ENCODE peak calls at places on chromosomes 3 and 15, in four cellular contexts. Z is CD8-positive, alpha-beta T cell; V is ovary; O is sigmoid colon. B is an unnamed sample. For H3K36me3, the result is how much of the 10 kb centered on the place peaks cover.

GRCh38 chr3:29064085-29064484 is 216.8 kb upstream of the RBMS3 start:
- DNase-seq in O (no peak), V (no peak), Z (no peak), B (no peak)

GRCh38 chr3:15815696-15816095 is 17.9 kb upstream of the ANKRD28 start:
- DNase-seq in V (no peak), O (no peak), Z (no peak), B (no peak)

GRCh38 chr15:41474436-41474835 is 19.2 kb upstream of the ITPKA start:
- DNase-seq in V (no peak), Z (no peak), O (no peak), B (no peak)

GRCh38 chr3:61956236-61956635 is 394.9 kb downstream of the PTPRG start:
- DNase-seq in Z (no peak), V (no peak), O (no peak), B (no peak)

GRCh38 chr15:80242132-80242769 is 9.8 kb downstream of the CTXND1 start:
- DNase-seq in V (no peak), O (no peak), Z (no peak), B (no peak)

GRCh38 chr15:67824900-67825879 is at the start of gene SKOR1:
- DNase-seq in Z (no peak), V (no peak), O (peak), B (peak)

GRCh38 chr3:37751537-37751936 is 110.1 kb upstream of the CTDSPL start:
- DNase-seq in O (no peak), V (no peak), Z (no peak), B (no peak)

GRCh38 chr15:60580650-60581415 is 101.9 kb upstream of the ICE2 start:
- DNase-seq in V (no peak), Z (peak), O (no peak), B (no peak)

GRCh38 chr3:157263027-157263426 is 103.1 kb upstream of the CCNL1 start:
- DNase-seq in O (no peak), V (no peak), Z (no peak), B (no peak)

GRCh38 chr3:126528419-126528799 is 4.5 kb downstream of the CHST13 start:
- DNase-seq in Z (no peak), V (no peak), O (peak), B (peak)

GRCh38 chr3:111850481-111850880 is 8.6 kb upstream of the PHLDB2 start:
- DNase-seq in Z (no peak), O (no peak), V (no peak), B (no peak)

GRCh38 chr15:92625297-92625980 is 30.1 kb downstream of the FAM174B start:
- DNase-seq in V (no peak), O (no peak), Z (no peak), B (no peak)

GRCh38 chr15:90744759-90745402 is 27.7 kb downstream of the BLM start:
- DNase-seq in Z (no peak), V (no peak), O (no peak), B (no peak)

GRCh38 chr15:34217587-34218225 is 7.1 kb upstream of the EMC4 start:
- DNase-seq in V (no peak), Z (no peak), O (no peak), B (no peak)

GRCh38 chr15:44811347-44811746 is 75.0 kb downstream of the TRIM69 start:
- DNase-seq in Z (no peak), O (no peak), V (no peak), B (no peak)

GRCh38 chr3:59064276-59064675 is 14.5 kb upstream of the CFAP20DC start:
- DNase-seq in Z (no peak), O (no peak), V (no peak), B (no peak)
- TF ChIP-seq CTCF in Z (no peak), O (no peak), V (no peak), B (no peak)

DNA sequence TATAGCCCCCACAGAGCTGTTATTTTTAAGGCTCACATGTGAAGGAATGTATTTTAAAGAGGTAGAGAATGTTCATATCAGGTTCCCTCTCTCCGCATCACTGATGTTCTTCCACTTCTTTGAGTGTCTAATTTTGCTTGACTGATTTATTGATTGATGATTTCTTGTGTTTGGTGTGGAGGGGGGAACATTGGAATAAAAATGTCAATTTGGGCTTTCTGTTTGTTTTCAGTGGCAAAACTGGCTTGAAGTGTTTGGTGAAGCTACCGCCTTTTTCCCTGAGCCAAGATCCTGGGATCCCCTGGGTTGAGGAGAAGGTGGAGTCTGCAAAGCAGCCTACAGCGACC is 2.7 kb upstream of the TMEM212 start:
- DNase-seq in O (no peak), V (no peak), Z (no peak), B (no peak)
- H3K4me3 ChIP-seq in O (no peak), V (no peak), Z (no peak), B (no peak)

DNA sequence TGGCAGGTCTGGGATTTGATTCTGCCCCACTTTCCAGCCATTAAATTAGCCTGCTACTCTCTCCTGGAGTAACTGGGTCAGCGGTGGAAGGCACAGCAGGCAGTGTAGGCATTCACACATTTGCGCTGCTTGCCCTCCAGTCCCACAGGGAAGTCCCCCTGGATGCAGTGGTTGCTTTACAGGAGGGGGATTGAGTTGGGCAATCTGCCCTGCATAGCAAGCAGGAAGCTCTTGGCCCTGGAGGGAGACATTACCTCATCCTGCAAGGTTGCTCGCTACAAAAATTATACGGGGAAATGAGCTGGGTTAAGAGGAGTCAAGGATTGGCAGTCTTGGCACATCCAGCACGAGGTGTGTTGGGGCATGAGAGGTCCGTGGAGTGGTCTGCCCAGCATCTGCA is 14.8 kb downstream of the MCM2 start:
- DNase-seq in V (no peak), Z (no peak), O (no peak), B (no peak)
- H3K36me3 ChIP-seq in V (under half), Z (under half), O (under half), B (half or more)

GRCh38 chr15:63146684-63147083 is 10.6 kb downstream of the RPS27L start:
- DNase-seq in V (no peak), O (no peak), Z (no peak), B (no peak)
- TF ChIP-seq CTCF in V (no peak), O (no peak), Z (no peak), B (no peak)

B was measured in spleen.